ENCODE peak calls at places on chromosome 4, in four cellular contexts. G is HepG2, V is pancreas, T is transverse colon. P is an unnamed sample.

GRCh38 chr4:153759407-153760226 is at the start of gene RNF175:
- DNase-seq in G (no peak), V (peak), T (no peak), P (no peak)

GRCh38 chr4:8110071-8110986 is 48.3 kb downstream of the ABLIM2 start:
- DNase-seq in G (peak), V (no peak), T (no peak), P (no peak)

GRCh38 chr4:24053906-24054305 is 164.1 kb upstream of the PPARGC1A start:
- DNase-seq in G (no peak), V (no peak), T (no peak), P (no peak)

GRCh38 chr4:71538528-71538927 is 199.7 kb downstream of the SLC4A4 start:
- DNase-seq in G (no peak), V (no peak), T (no peak), P (no peak)

GRCh38 chr4:153616005-153616555 is 68.0 kb upstream of the TLR2 start:
- DNase-seq in G (no peak), V (no peak), T (no peak), P (no peak)

GRCh38 chr4:4791299-4791798 is 68.1 kb upstream of the MSX1 start:
- DNase-seq in G (no peak), V (no peak), T (no peak), P (no peak)

GRCh38 chr4:76779740-76780459 is 118.0 kb downstream of the SOWAHB start:
- DNase-seq in G (no peak), V (no peak), T (no peak), P (no peak)

GRCh38 chr4:68498413-68499007 is 51.2 kb downstream of the TMPRSS11E start:
- DNase-seq in G (peak), V (no peak), T (peak), P (no peak)

GRCh38 chr4:78166582-78166981 is 109.5 kb downstream of the FRAS1 start:
- DNase-seq in G (no peak), V (no peak), T (no peak), P (no peak)

GRCh38 chr4:16250665-16251365 is 24.5 kb upstream of the TAPT1 start:
- DNase-seq in G (peak), V (no peak), T (no peak), P (no peak)

GRCh38 chr4:41324861-41325260 is 68.1 kb downstream of the UCHL1 start:
- DNase-seq in G (no peak), V (no peak), T (no peak), P (no peak)

GRCh38 chr4:44928062-44928380 is 201.7 kb upstream of the GNPDA2 start:
- DNase-seq in G (no peak), V (no peak), T (no peak), P (no peak)

GRCh38 chr4:182418054-182418734 is 175.0 kb downstream of the TENM3 start:
- DNase-seq in G (no peak), V (no peak), T (no peak), P (no peak)

GRCh38 chr4:8083086-8083825 is 75.4 kb downstream of the ABLIM2 start:
- DNase-seq in G (no peak), V (no peak), T (no peak), P (no peak)

GRCh38 chr4:1229117-1229849 is 19.6 kb downstream of the CTBP1 start:
- DNase-seq in G (no peak), V (no peak), T (no peak), P (no peak)

GRCh38 chr4:6767341-6767724 is 15.2 kb upstream of the KIAA0232 start:
- DNase-seq in G (no peak), V (peak), T (no peak), P (no peak)

GRCh38 chr4:28686618-28687017 is 1826.0 kb downstream of the STIM2 start:
- DNase-seq in G (peak), V (no peak), T (peak), P (no peak)

GRCh38 chr4:35138449-35138848 is 1105.9 kb downstream of the ARAP2 start:
- DNase-seq in G (no peak), V (no peak), T (no peak), P (no peak)

GRCh38 chr4:8346838-8347605 is 77.5 kb downstream of the HTRA3 start:
- DNase-seq in G (no peak), V (peak), T (peak), P (no peak)

GRCh38 chr4:124727331-124727730 is 14.8 kb upstream of the ANKRD50 start:
- DNase-seq in G (no peak), V (no peak), T (no peak), P (no peak)

GRCh38 chr4:60326735-60327134 is 873.4 kb upstream of the ADGRL3 start:
- DNase-seq in G (no peak), V (no peak), T (no peak), P (no peak)

GRCh38 chr4:181968371-181968770 is 274.8 kb upstream of the TENM3 start:
- DNase-seq in G (no peak), V (no peak), T (no peak), P (no peak)

GRCh38 chr4:16669036-16669435 is 229.4 kb downstream of the LDB2 start:
- DNase-seq in G (no peak), V (no peak), T (no peak), P (peak)

GRCh38 chr4:2835978-2836377 is 7.7 kb upstream of the ADD1 start:
- DNase-seq in G (no peak), V (no peak), T (peak), P (no peak)

GRCh38 chr4:107718351-107718965 is 1.6 kb downstream of the PAPSS1 start:
- DNase-seq in G (no peak), V (no peak), T (no peak), P (no peak)

GRCh38 chr4:175674219-175674618 is 137.8 kb downstream of the GPM6A start:
- DNase-seq in G (no peak), V (no peak), T (no peak), P (no peak)

GRCh38 chr4:8774071-8774470 is 97.6 kb downstream of the HMX1 start:
- DNase-seq in G (no peak), V (peak), T (no peak), P (no peak)

GRCh38 chr4:46781434-46782092 is 127.5 kb downstream of the COX7B2 start:
- DNase-seq in G (no peak), V (no peak), T (no peak), P (no peak)

GRCh38 chr4:136864580-136865185 is 667.6 kb downstream of the PCDH18 start:
- DNase-seq in G (peak), V (no peak), T (peak), P (peak)

GRCh38 chr4:106369456-106370060 is 980 bp upstream of the GIMD1 start:
- DNase-seq in G (peak), V (no peak), T (no peak), P (no peak)

GRCh38 chr4:149322203-149322602 is 493.4 kb downstream of the IQCM start:
- DNase-seq in G (no peak), V (no peak), T (no peak), P (no peak)

GRCh38 chr4:150231108-150231770 is 153.0 kb downstream of the DCLK2 start:
- DNase-seq in G (no peak), V (no peak), T (no peak), P (no peak)

GRCh38 chr4:6761540-6762243 is 20.8 kb upstream of the KIAA0232 start:
- DNase-seq in G (no peak), V (peak), T (no peak), P (no peak)

GRCh38 chr4:53089940-53090729 is 228.0 kb downstream of the RASL11B start:
- DNase-seq in G (no peak), V (no peak), T (no peak), P (peak)

GRCh38 chr4:186676531-186677158 is 47.0 kb downstream of the FAT1 start:
- DNase-seq in G (no peak), V (no peak), T (no peak), P (no peak)

GRCh38 chr4:55921093-55921492 is 27.7 kb upstream of the CEP135 start:
- DNase-seq in G (no peak), V (no peak), T (no peak), P (no peak)

GRCh38 chr4:137531121-137531520 is 1.2 kb downstream of the PCDH18 start:
- DNase-seq in G (no peak), V (no peak), T (no peak), P (no peak)

GRCh38 chr4:139524062-139524631 is 31.9 kb downstream of the SETD7 start:
- DNase-seq in G (no peak), V (no peak), T (no peak), P (no peak)

GRCh38 chr4:139525414-139525813 is 30.6 kb downstream of the SETD7 start:
- DNase-seq in G (no peak), V (no peak), T (no peak), P (no peak)

GRCh38 chr4:139530833-139531427 is 25.1 kb downstream of the SETD7 start:
- DNase-seq in G (peak), V (no peak), T (peak), P (peak)

GRCh38 chr4:139526928-139527327 is 29.1 kb downstream of the SETD7 start:
- DNase-seq in G (no peak), V (no peak), T (no peak), P (no peak)

DNA sequence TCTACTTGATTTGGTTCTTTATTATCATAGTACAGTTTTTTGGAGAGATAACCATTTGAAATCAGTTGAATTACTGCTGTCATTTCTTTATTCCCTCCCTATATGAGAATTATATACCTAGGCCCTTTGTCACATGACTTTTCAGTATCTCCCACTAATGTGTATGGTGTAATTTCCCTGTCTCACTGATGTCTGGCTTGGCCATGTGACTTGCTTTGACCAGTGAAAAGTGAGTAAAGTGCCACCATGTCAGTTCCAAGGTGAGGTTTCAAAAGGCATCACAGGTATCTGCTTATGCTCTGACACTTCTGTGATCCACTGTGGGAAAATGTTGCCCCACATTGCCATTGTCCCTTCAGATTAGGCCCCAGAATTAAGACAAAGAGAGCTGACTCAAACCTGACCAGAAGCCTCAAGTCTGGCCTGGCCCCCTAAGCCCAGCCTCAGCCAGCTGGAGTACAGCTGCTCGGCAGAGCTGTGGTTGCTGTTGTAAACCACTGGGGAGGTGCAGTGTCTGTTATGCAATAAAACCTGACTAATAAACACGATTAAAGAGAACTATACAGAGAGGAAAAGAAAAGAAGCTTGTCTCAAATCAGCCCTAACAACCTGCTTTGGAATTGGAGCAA is 27.5 kb downstream of the SETD7 start:
- DNase-seq in G (no peak), V (no peak), T (peak), P (peak)
- TF ChIP-seq CTCF in G (no peak), V (no peak), T (peak), P (no peak)

DNA sequence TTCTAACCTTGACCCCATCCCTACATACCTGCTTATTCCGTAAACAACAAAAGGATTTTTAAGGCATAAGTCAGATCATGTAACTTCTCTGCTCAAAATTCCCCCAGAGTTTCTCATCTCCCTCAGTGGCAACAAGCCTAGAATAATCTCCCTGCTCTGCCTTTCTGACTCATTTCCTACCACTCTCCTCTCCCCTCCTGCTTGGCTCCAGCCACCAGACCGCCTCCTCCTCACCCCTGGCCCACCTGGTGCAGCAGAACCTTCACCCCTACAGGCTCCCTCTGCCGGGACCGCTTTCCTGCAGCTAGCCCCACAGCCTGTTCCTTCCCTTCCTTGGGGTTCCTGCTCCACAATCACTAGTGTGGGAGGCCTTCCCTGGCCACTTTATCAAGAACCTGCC is 32.1 kb downstream of the TSPAN5 start:
- DNase-seq in G (no peak), V (no peak), T (no peak), P (peak)
- TF ChIP-seq CTCF in G (no peak), V (no peak), T (no peak), P (peak)

DNA sequence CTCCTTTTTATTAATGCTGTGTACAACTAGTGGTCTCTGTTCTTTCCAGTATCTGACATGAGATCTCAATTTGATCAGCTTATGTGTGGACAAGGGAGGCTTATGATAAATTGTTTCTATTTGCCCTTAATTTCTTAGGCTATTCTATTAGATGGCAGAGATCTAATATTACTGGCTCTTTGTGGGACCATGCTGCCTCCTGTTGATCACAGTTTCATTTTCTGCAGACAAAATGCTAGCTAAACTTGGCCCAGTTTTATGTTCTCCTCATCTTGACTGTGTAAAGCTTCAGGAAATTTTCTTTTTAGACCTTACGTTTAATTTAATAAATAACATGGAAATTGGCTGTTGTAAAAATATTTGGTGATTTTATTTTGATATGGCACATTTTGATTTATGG is 627.1 kb upstream of the AADAT start:
- DNase-seq in G (no peak), V (no peak), T (no peak), P (no peak)
- TF ChIP-seq CTCF in G (no peak), V (no peak), T (no peak), P (no peak)

DNA sequence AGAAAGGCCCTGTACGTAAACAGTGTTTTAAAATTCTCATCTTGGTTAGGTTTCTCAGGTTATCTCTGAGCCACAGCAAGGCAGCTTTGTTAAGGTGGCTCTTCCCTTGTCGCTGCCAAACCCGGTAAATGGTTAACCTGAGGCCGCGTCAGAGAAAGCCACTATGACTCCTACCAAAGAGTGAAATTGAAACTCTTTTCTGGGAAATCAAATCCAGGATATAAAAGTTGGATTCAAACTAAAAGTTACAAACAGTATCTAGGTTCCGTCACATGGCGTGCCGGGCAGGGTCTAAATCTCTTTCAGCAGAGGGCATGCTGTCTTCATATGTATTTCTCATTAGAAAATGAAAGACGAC is 433 bp downstream of the MMAA start:
- DNase-seq in G (peak), V (peak), T (peak), P (peak)
- TF ChIP-seq CTCF in G (no peak), V (no peak), T (no peak), P (no peak)

DNA sequence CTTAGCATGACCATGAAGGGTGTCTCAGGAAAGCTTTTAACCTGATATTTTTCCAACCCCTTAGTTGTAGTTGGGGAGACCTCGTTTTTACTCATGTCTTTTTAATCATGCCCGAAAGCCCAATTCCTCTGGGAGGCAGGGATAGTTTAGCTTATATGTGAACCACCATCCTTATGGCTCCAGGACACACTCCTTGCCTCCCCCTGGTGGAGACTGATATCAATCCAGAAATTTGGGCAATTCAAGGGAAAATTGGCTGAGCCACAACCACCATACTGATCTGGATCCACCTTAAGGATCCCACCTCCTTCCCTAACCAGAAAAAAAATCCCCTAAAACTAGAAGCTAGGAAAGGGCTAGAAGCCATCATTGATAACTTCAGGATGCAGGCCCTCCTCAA is 13.4 kb upstream of the COL25A1 start:
- DNase-seq in G (no peak), V (no peak), T (no peak), P (no peak)
- TF ChIP-seq CTCF in G (no peak), V (no peak), T (no peak), P (no peak)

GRCh38 chr4:103424853-103425252 is 226.7 kb upstream of the CENPE start:
- DNase-seq in G (peak), V (no peak), T (no peak), P (no peak)

GRCh38 chr4:103425406-103425805 is 227.3 kb upstream of the CENPE start:
- DNase-seq in G (peak), V (no peak), T (no peak), P (no peak)

GRCh38 chr4:103429283-103429682 is 231.1 kb upstream of the CENPE start:
- DNase-seq in G (peak), V (no peak), T (no peak), P (no peak)
- TF ChIP-seq CTCF in G (peak), V (no peak), T (no peak), P (no peak)

GRCh38 chr4:39102297-39102696 is 40.3 kb downstream of the KLHL5 start:
- DNase-seq in G (no peak), V (no peak), T (no peak), P (no peak)
- TF ChIP-seq CTCF in G (no peak), V (no peak), T (no peak), P (no peak)

DNA sequence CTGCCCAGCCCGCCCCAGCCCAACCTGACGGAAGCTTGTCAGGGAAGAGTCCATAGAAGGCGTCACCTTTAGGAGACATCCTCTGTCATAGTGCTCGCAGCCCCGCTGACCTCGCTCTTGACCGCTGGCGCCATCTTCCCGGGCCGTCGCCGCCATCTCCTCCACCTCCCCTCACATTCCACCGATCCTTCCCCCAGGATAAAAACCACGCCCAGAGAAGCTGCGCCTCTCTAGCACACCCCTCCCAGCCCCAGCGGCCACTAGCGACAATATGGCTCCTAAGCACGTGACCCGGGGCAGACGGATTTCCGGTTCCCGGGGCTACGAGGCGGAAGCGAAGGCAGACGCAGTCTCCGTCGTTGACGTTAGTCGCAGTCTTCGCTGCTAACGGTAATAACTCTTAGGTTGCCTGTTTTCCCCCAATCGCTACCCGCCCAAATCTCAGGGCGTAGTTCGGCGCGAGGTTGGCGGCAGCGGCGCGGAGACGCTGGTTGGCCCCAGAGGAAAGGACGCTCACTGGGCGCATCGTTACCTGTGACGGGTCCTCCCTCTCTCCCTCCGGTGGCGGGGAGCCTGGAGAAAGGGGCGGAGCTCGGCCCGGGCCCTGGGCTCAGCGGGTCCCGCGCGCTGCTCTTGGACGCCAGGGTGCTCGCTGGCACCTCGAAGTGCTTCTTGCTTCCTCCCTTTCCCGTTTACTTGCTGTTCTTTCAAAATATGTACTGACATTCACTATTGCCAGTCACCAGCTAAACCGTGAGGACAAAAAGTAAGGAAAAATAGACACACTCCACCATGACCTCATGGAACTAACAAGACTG is at the start of the genes RCHY1 and THAP6:
- DNase-seq in G (peak), V (peak), T (peak), P (peak)
- TF ChIP-seq CTCF in G (peak), V (no peak), T (no peak), P (no peak)

P was measured in uterus.